ENCODE peak calls at places on chromosomes 6 and 20, in four cellular contexts. K, R, H and B are unnamed samples.

GRCh38 chr20:62206388-62206775 is 13.7 kb downstream of the HRH3 start:
- DNase-seq in R (no peak), H (no peak), K (no peak), B (no peak)

GRCh38 chr20:32975698-32976674 is 28.2 kb downstream of the SUN5 start:
- DNase-seq in K (no peak), R (no peak), H (no peak), B (peak; percentile 54)

GRCh38 chr6:111573118-111573883 is 32.4 kb downstream of the TRAF3IP2 start:
- DNase-seq in R (no peak), K (peak; percentile 83), H (peak; percentile 77), B (no peak)

GRCh38 chr6:125346143-125346925 is 44.6 kb upstream of the HDDC2 start:
- DNase-seq in K (peak; percentile 24), R (no peak), H (no peak), B (no peak)

GRCh38 chr6:166751051-166751595 is 124.1 kb upstream of the RPS6KA2 start:
- DNase-seq in K (no peak), R (no peak), H (no peak), B (no peak)

GRCh38 chr6:119226089-119226488 is 123.5 kb downstream of the MAN1A1 start:
- DNase-seq in R (no peak), H (no peak), K (no peak), B (no peak)

GRCh38 chr20:59141818-59142581 is 21.6 kb upstream of the ZNF831 start:
- DNase-seq in H (peak; percentile 4), K (no peak), R (no peak), B (no peak)

GRCh38 chr6:167560673-167561569 is 236.0 kb downstream of the TTLL2 start:
- DNase-seq in H (no peak), K (no peak), R (no peak), B (no peak)

GRCh38 chr6:127510876-127511275 is 8.3 kb downstream of the MTCL3 start:
- DNase-seq in K (no peak), H (no peak), R (no peak), B (no peak)

GRCh38 chr6:141521440-141521839 is 611.3 kb upstream of the GJE1 start:
- DNase-seq in R (no peak), H (no peak), K (no peak), B (no peak)

GRCh38 chr6:123802697-123803455 is 789 bp upstream of the NKAIN2 start:
- DNase-seq in H (peak; percentile 38), K (peak; percentile 95), R (peak; percentile 25), B (peak; percentile 88)

GRCh38 chr20:20454367-20454766 is 86.5 kb downstream of the INSM1 start:
- DNase-seq in R (no peak), K (no peak), H (no peak), B (no peak)

GRCh38 chr20:20448891-20449290 is 81.0 kb downstream of the INSM1 start:
- DNase-seq in R (no peak), K (no peak), H (no peak), B (no peak)

GRCh38 chr20:20454850-20455627 is 87.1 kb downstream of the INSM1 start:
- DNase-seq in R (no peak), K (no peak), H (no peak), B (no peak)

GRCh38 chr20:20450461-20451027 is 82.6 kb downstream of the INSM1 start:
- DNase-seq in H (no peak), R (no peak), K (peak; percentile 36), B (no peak)

GRCh38 chr20:20452254-20452676 is 84.4 kb downstream of the INSM1 start:
- DNase-seq in K (peak; percentile 59), R (peak; percentile 26), H (peak; percentile 52), B (no peak)
- TF ChIP-seq CTCF in K (no peak), R (no peak), H (no peak), B (peak; percentile 40)

DNA sequence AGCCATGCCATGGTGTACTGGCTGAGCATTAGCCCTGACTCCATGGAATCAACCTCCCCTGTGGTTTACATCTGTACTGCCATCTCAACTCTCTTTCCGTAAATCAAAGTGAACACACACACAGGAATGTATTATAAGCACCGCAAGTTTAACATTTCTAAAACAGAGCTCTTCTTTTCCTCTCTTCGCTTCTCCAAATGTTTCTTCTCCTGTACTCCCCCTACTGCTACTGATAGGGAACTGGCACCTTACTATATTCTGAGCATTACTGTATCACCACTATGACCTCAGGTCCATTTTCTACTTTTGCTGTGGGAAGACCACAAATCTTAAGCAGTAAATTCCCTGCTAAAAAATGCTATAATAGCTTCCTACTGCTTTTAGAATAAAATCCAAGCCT is 101.2 kb downstream of the NUS1 start:
- DNase-seq in R (no peak), H (no peak), K (peak; percentile 10), B (no peak)
- TF ChIP-seq CTCF in R (no peak), H (no peak), K (peak; percentile 36), B (peak; percentile 56)

DNA sequence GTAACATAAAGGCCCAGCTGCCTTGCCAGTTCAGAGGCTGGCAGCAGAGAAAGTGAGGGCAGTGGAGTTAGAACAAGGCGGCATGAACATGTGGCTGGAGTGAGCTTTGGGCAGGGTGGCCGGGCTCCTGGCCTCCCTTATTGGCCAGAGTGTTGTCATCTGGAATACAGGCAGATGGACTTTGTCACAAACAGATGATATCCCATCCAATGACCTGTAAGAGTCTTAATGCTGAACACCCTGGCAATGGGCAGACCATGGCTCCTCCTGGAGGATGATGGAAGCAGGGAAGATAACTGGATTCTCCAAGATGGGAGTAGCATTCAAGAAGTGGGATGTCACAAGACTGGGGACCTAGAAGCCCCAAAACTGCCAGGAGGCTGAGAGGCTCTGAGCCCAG is 242.2 kb downstream of the MAFB start:
- DNase-seq in K (no peak), H (no peak), R (no peak), B (no peak)
- TF ChIP-seq CTCF in K (no peak), H (no peak), R (no peak), B (no peak)

GRCh38 chr6:7723554-7723953 is 2.3 kb upstream of the BMP6 start:
- DNase-seq in R (no peak), K (no peak), H (no peak), B (no peak)

GRCh38 chr6:7719364-7719763 is 6.5 kb upstream of the BMP6 start:
- DNase-seq in H (no peak), K (no peak), R (no peak), B (no peak)

GRCh38 chr6:7720346-7720745 is 5.6 kb upstream of the BMP6 start:
- DNase-seq in K (no peak), H (no peak), R (no peak), B (no peak)

GRCh38 chr6:7723041-7723447 is 2.9 kb upstream of the BMP6 start:
- DNase-seq in K (peak; percentile 93), R (peak; percentile 23), H (peak; percentile 67), B (peak; percentile 76)

GRCh38 chr6:7721654-7722053 is 4.2 kb upstream of the BMP6 start:
- DNase-seq in R (no peak), K (peak; percentile 73), H (no peak), B (no peak)
- TF ChIP-seq CTCF in R (no peak), K (peak; percentile 37), H (no peak), B (peak; percentile 49)

GRCh38 chr20:3843490-3843889 is 3.1 kb upstream of the MAVS start:
- DNase-seq in H (peak; percentile 47), K (peak; percentile 76), R (no peak), B (no peak)
- TF ChIP-seq CTCF in H (no peak), K (no peak), R (no peak), B (no peak)

GRCh38 chr20:1423625-1424106 is 30.8 kb upstream of the FKBP1A start:
- DNase-seq in R (no peak), K (peak; percentile 90), H (no peak), B (no peak)
- TF ChIP-seq CTCF in R (no peak), K (peak; percentile 48), H (no peak), B (peak; percentile 52)

DNA sequence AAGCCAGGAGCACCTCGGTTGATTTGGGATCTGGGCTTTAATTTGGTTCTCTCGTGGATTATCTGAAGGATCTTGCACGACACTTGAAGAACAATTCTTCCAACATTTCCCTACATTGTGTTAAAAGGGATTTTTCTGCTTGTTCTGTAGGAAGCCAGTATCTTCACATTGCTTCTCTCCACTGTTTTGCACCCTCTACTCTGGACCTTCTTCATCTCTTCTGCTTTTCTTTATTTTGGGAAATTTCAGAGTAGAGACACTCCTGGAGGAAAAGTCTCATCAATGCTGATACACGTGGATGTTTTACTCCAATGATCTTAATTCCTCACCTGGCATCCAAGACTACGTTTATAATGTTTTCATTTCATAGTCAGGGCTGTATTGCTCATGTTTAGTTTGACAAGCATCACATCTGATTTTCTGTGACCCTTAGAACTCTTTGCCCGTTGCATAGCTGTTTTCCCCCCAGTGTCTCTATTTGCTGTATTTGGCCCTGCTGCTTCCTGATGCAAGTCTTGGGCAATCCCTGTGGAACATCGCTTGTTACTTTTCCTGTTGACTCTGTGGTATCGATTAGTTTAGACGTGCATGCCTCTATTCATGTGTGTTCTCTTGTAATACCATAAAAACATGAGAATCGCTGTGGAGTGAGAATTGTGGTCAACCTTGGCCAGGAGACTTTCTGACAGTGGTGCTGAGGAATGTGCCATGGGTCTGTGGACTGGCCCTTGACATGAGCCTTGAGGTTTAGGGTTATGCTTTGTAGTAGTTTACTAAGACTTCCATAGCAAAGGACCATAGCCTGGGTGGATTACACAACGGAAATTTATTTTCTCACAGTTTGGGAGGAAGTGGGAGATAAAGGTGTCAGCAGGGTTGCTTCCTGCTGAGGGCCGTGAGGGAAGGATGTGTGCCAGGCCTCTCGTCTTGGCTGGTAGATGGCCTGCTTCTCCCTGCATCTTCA is 12.5 kb downstream of the PLCB1 start:
- DNase-seq in R (no peak), K (peak; percentile 97), H (no peak), B (no peak)
- TF ChIP-seq CTCF in R (no peak), K (no peak), H (no peak), B (no peak)

GRCh38 chr6:37539706-37540352 is 40.1 kb upstream of the CCDC167 start:
- DNase-seq in R (no peak), K (no peak), H (no peak), B (no peak)

GRCh38 chr6:37536462-37537225 is 37.0 kb upstream of the CCDC167 start:
- DNase-seq in K (no peak), R (peak; percentile 33), H (no peak), B (no peak)

GRCh38 chr6:37538107-37538506 is 38.4 kb upstream of the CCDC167 start:
- DNase-seq in R (no peak), H (no peak), K (no peak), B (no peak)

GRCh38 chr6:37532122-37532521 is 32.4 kb upstream of the CCDC167 start:
- DNase-seq in R (no peak), H (no peak), K (no peak), B (no peak)

DNA sequence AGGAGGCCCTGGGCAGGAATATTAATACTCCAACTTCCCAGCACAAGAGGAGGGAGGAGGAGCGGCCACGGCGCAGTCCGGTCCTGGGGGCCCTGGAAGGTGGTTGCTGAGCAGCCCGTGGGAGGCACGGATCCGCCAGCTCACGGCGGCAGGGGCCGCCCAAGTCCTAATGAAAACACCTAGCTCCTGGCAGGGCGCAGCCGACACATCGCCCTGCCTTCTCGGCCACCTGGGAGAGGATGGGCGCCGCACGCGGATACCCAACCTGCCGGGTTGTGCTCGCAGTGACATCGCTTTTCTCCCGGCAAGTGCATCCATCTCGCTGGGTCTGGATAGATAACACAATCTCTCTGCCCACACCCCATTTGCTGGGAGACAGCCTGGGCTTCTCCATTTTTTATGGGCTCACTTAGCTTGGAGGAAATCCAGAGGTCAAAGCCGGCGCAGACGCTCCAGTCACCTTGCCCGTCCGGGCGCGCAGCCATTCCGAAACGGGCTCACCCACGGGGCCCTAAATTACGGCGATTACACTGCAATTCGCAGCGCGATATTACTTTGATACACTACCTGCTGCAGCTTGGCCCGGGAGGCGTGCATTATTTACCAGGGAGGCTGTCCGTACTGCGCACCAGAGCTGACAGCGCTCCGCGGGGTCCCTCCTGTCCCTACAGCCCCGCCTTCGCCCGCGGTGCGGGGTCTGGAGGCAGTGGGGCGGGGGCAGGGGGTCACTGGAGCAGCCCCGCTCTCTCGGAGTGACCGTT is 36.2 kb upstream of the CCDC167 start:
- DNase-seq in R (no peak), K (no peak), H (no peak), B (no peak)
- TF ChIP-seq CTCF in R (no peak), K (no peak), H (no peak), B (peak; percentile 41)